ENCODE peak calls at places on chromosome 14, in five cellular contexts. T is CD4-positive, CD25-positive, alpha-beta regulatory T cell; A is EH; C is A549; B is fibroblast of villous mesenchyme. X is an unnamed sample.

GRCh38 chr14:31414190-31414833 is 6.0 kb downstream of the HEATR5A start:
- DNase-seq in T (no peak), A (peak), C (no peak), B (peak), X (no peak)

GRCh38 chr14:72568296-72568992 is 325.5 kb downstream of the DPF3 start:
- DNase-seq in T (no peak), A (no peak), C (no peak), B (no peak), X (no peak)

GRCh38 chr14:28831126-28831525 is 64.5 kb downstream of the FOXG1 start:
- DNase-seq in T (no peak), A (no peak), C (no peak), B (peak), X (no peak)

GRCh38 chr14:51308872-51309271 is 68.8 kb downstream of the TMX1 start:
- DNase-seq in T (no peak), A (peak), C (no peak), B (no peak), X (no peak)

GRCh38 chr14:90426663-90427062 is 29.8 kb downstream of the CALM1 start:
- DNase-seq in T (no peak), A (peak), C (no peak), B (peak), X (no peak)

GRCh38 chr14:100528962-100529560 is 58.2 kb downstream of the BEGAIN start:
- DNase-seq in T (no peak), A (no peak), C (no peak), B (no peak), X (no peak)

GRCh38 chr14:75720828-75721227 is 59.8 kb downstream of the TTLL5 start:
- DNase-seq in T (no peak), A (peak), C (no peak), B (peak), X (no peak)

GRCh38 chr14:90061849-90062794 is at the start of gene KCNK13:
- DNase-seq in T (no peak), A (no peak), C (no peak), B (no peak), X (no peak)

GRCh38 chr14:81991998-81992397 is 458.3 kb upstream of the SEL1L start:
- DNase-seq in T (no peak), A (no peak), C (no peak), B (no peak), X (no peak)

GRCh38 chr14:105093426-105094192 is 28.4 kb upstream of the GPR132 start:
- DNase-seq in T (peak), A (peak), C (peak), B (peak), X (peak)

GRCh38 chr14:21107360-21107781 is 6.5 kb downstream of the TMEM253 start:
- DNase-seq in T (no peak), A (no peak), C (no peak), B (peak), X (peak)

GRCh38 chr14:53929871-53930685 is 26.5 kb downstream of the BMP4 start:
- DNase-seq in T (no peak), A (peak), C (peak), B (peak), X (peak)

GRCh38 chr14:22561661-22562579 is 27.1 kb downstream of the DAD1 start:
- DNase-seq in T (peak), A (no peak), C (no peak), B (no peak), X (no peak)

GRCh38 chr14:105334383-105335230 is 20.1 kb downstream of the PACS2 start:
- DNase-seq in T (no peak), A (no peak), C (no peak), B (no peak), X (peak)

GRCh38 chr14:99199854-99200653 is 71.9 kb downstream of the BCL11B start:
- DNase-seq in T (no peak), A (no peak), C (no peak), B (no peak), X (no peak)

GRCh38 chr14:96071561-96071960 is 32.4 kb downstream of the C14orf132 start:
- DNase-seq in T (no peak), A (no peak), C (no peak), B (no peak), X (no peak)

GRCh38 chr14:90495357-90496276 is 98.8 kb downstream of the CALM1 start:
- DNase-seq in T (peak), A (peak), C (peak), B (peak), X (no peak)

GRCh38 chr14:88791629-88792571 is 853 bp downstream of the EML5 start:
- DNase-seq in T (no peak), A (peak), C (peak), B (no peak), X (no peak)

GRCh38 chr14:68784298-68784910 is 8.5 kb downstream of the ZFP36L1 start:
- DNase-seq in T (peak), A (peak), C (peak), B (no peak), X (no peak)

GRCh38 chr14:55297611-55298323 is 26.5 kb downstream of the FBXO34 start:
- DNase-seq in T (peak), A (no peak), C (no peak), B (no peak), X (no peak)

GRCh38 chr14:35416108-35416750 is 11.7 kb upstream of the NFKBIA start:
- DNase-seq in T (peak), A (peak), C (no peak), B (no peak), X (no peak)

GRCh38 chr14:34174973-34175372 is 224.1 kb upstream of the EGLN3 start:
- DNase-seq in T (no peak), A (no peak), C (no peak), B (no peak), X (no peak)

GRCh38 chr14:63922696-63923421 is 70.1 kb downstream of the SYNE2 start:
- DNase-seq in T (no peak), A (no peak), C (peak), B (peak), X (peak)

GRCh38 chr14:29955087-29955486 is 27.4 kb upstream of the PRKD1 start:
- DNase-seq in T (no peak), A (no peak), C (no peak), B (no peak), X (no peak)

GRCh38 chr14:75044760-75045159 is 6.5 kb downstream of the MLH3 start:
- DNase-seq in T (no peak), A (no peak), C (no peak), B (peak), X (no peak)

GRCh38 chr14:52553002-52553670 is 500 bp downstream of the GPR137C start:
- DNase-seq in T (no peak), A (peak), C (no peak), B (peak), X (no peak)

GRCh38 chr14:72611956-72612500 is 281.9 kb downstream of the DPF3 start:
- DNase-seq in T (no peak), A (no peak), C (no peak), B (no peak), X (no peak)

GRCh38 chr14:83170165-83170564 is 1636.5 kb upstream of the SEL1L start:
- DNase-seq in T (no peak), A (no peak), C (no peak), B (no peak), X (no peak)

GRCh38 chr14:85934886-85935254 is 404.9 kb downstream of the FLRT2 start:
- DNase-seq in T (no peak), A (no peak), C (no peak), B (peak), X (no peak)

GRCh38 chr14:90193925-90194324 is 62.4 kb upstream of the PSMC1 start:
- DNase-seq in T (no peak), A (no peak), C (no peak), B (no peak), X (peak)

X was measured in HCT116.